ENCODE peak calls at places on chromosomes 2 and 18, in seven cellular contexts. Y is T-cell; F is H54; C is GM13977; A is kidney tubule cell; P is brain microvascular endothelial cell; O is activated CD4-positive, alpha-beta T cell treated with anti-CD3 and anti-CD28 coated beads, Interleukin-2, amount 50 U/mL, for 4 hours. G is an unnamed sample.

GRCh38 chr2:74020717-74021406 is 36.2 kb downstream of the TET3 start:
- DNase-seq in Y (no peak), F (no peak), C (no peak), A (no peak), P (no peak), O (no peak), G (peak)

GRCh38 chr2:116988303-116988702 is 826.2 kb upstream of the DDX18 start:
- DNase-seq in Y (no peak), F (no peak), C (no peak), A (peak), P (no peak), O (no peak), G (no peak)

GRCh38 chr18:77737412-77737811 is 487.8 kb downstream of the GALR1 start:
- DNase-seq in Y (no peak), F (no peak), C (no peak), A (no peak), P (no peak), O (no peak), G (no peak)

GRCh38 chr2:234254783-234255521 is 204.4 kb downstream of the SPP2 start:
- DNase-seq in Y (no peak), F (no peak), C (no peak), A (peak), P (no peak), O (no peak), G (no peak)

GRCh38 chr18:10564975-10565773 is 39.3 kb downstream of the NAPG start:
- DNase-seq in Y (no peak), F (no peak), C (no peak), A (no peak), P (no peak), O (no peak), G (no peak)

GRCh38 chr18:8657050-8657820 is 48.0 kb downstream of the RAB12 start:
- DNase-seq in Y (no peak), F (no peak), C (no peak), A (no peak), P (no peak), O (no peak), G (no peak)

GRCh38 chr2:46942143-46942526 is 26.5 kb upstream of the MCFD2 start:
- DNase-seq in Y (peak), F (peak), C (peak), A (peak), P (no peak), O (peak), G (peak)

GRCh38 chr2:171160119-171160629 is 519 bp downstream of the TLK1 start:
- DNase-seq in Y (peak), F (peak), C (peak), A (peak), P (peak), O (peak), G (peak)

GRCh38 chr2:63614448-63614968 is 25.7 kb downstream of the MDH1 start:
- DNase-seq in Y (no peak), F (peak), C (no peak), A (peak), P (no peak), O (no peak), G (no peak)

GRCh38 chr2:150232321-150232720 is 255.1 kb downstream of the RND3 start:
- DNase-seq in Y (no peak), F (no peak), C (no peak), A (peak), P (no peak), O (no peak), G (no peak)

GRCh38 chr18:69008538-69008937 is 210.7 kb downstream of the CCDC102B start:
- DNase-seq in Y (no peak), F (no peak), C (no peak), A (no peak), P (no peak), O (no peak), G (no peak)

GRCh38 chr2:45654250-45654649 is 2.8 kb downstream of the PRKCE start:
- DNase-seq in Y (no peak), F (no peak), C (no peak), A (no peak), P (no peak), O (no peak), G (no peak)

GRCh38 chr2:203579131-203579643 is 44.1 kb upstream of the RAPH1 start:
- DNase-seq in Y (no peak), F (peak), C (peak), A (peak), P (peak), O (no peak), G (no peak)

GRCh38 chr2:68196120-68196716 is 38.5 kb downstream of the PNO1 start:
- DNase-seq in Y (no peak), F (no peak), C (no peak), A (peak), P (peak), O (peak), G (no peak)

GRCh38 chr2:238920601-238921001 is 72.7 kb downstream of the TWIST2 start:
- DNase-seq in Y (no peak), F (no peak), C (no peak), A (no peak), P (no peak), O (no peak), G (no peak)

GRCh38 chr18:49071776-49072175 is 121.0 kb upstream of the SMAD7 start:
- DNase-seq in Y (no peak), F (no peak), C (no peak), A (no peak), P (no peak), O (no peak), G (no peak)

G was measured in natural killer cell treated with Interleukin-12 subunit alpha and Interleukin-12 subunit beta and Interleukin-15 and Interleukin-18, amount 100 ng/mL, for 72 hours.